ENCODE peak calls at places on chromosome 16, in seven cellular contexts. K, X, H, S, B, W and D are unnamed samples.
A peak's percentile ranks its signal among the peaks of the same experiment; 100 is the strongest.

GRCh38 chr16:64780445-64780844 is 341.4 kb downstream of the CDH11 start:
- DNase-seq in K (no peak), X (no peak), H (no peak), S (no peak), B (no peak), W (no peak), D (no peak)

GRCh38 chr16:76741623-76742022 is 449.4 kb upstream of the MON1B start:
- DNase-seq in K (no peak), X (no peak), H (no peak), S (no peak), B (no peak), W (no peak), D (no peak)

GRCh38 chr16:81445143-81445922 is 725 bp downstream of the CMIP start:
- DNase-seq in K (no peak), X (peak; percentile 68), H (no peak), S (no peak), B (peak; percentile 78), W (no peak), D (peak; percentile 54)

GRCh38 chr16:52515068-52515671 is 31.8 kb downstream of the TOX3 start:
- DNase-seq in K (no peak), X (no peak), H (no peak), S (no peak), B (no peak), W (no peak), D (peak; percentile 6)

GRCh38 chr16:28311413-28311812 is 19.1 kb downstream of the SBK1 start:
- DNase-seq in K (no peak), X (no peak), H (no peak), S (no peak), B (no peak), W (no peak), D (no peak)

GRCh38 chr16:49458656-49459445 is 85.2 kb downstream of the C16orf78 start:
- DNase-seq in K (no peak), X (no peak), H (no peak), S (no peak), B (no peak), W (no peak), D (no peak)

GRCh38 chr16:12539185-12539929 is 264.3 kb downstream of the CPPED1 start:
- DNase-seq in K (no peak), X (peak; percentile 34), H (no peak), S (peak; percentile 87), B (no peak), W (no peak), D (no peak)

GRCh38 chr16:68289621-68290329 is 21.0 kb downstream of the SLC7A6OS start:
- DNase-seq in K (no peak), X (peak; percentile 87), H (no peak), S (peak; percentile 77), B (no peak), W (no peak), D (no peak)

GRCh38 chr16:53666816-53667415 is 36.7 kb downstream of the RPGRIP1L start:
- DNase-seq in K (no peak), X (no peak), H (no peak), S (no peak), B (no peak), W (peak; percentile 17), D (no peak)

GRCh38 chr16:11743308-11744074 is 834 bp upstream of the TXNDC11 start:
- DNase-seq in K (no peak), X (peak; percentile 59), H (peak; percentile 50), S (no peak), B (peak; percentile 17), W (peak; percentile 98), D (peak; percentile 30)

GRCh38 chr16:17072104-17072503 is 398.7 kb downstream of the XYLT1 start:
- DNase-seq in K (no peak), X (no peak), H (no peak), S (no peak), B (no peak), W (no peak), D (no peak)
- TF ChIP-seq JUND in K (no peak), X (no peak), H (no peak), S (no peak), B (no peak), W (no peak), D (no peak)

DNA sequence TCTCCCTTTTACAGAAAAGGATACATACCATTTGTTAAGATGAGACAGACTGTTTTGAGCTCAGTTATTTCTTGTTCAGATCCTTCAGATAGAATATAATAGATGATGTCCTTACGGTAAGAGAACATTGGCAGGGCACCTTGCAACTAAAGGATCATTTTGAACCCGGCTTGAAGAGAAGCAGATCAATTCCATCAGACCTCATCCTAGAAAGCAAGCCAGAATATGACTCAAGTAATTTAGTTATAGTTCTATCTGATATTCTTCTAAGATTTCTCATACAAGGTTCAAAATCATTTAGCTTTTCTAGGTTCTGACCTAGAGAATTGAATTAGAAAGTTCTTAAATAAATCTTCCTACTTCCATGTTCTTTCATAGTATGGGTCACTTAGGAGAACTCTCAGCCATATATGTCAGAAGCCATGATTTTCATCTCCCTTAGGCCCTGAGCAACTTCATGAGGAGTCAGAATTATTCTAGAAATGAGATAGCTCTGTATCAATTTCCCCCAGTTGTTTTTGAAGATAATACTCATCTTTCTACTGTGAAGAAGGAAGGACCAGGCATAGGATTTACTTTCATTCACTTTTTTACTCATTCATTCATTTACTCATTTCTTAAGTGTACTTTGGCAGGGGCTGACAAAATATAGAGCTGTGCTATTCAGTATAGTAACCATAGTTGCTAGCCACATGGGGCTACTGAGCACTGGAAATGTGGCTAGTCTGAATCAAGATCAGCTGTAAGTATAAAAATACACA is 2.5 kb upstream of the CMTM1 start:
- DNase-seq in K (no peak), X (no peak), H (no peak), S (no peak), B (no peak), W (no peak), D (no peak)
- TF ChIP-seq JUND in K (no peak), X (no peak), H (no peak), S (no peak), B (peak; percentile 16), W (no peak), D (no peak)

GRCh38 chr16:54699656-54700055 is 231.0 kb upstream of the IRX5 start:
- DNase-seq in K (no peak), X (no peak), H (no peak), S (no peak), B (no peak), W (no peak), D (no peak)
- TF ChIP-seq JUND in K (no peak), X (no peak), H (no peak), S (no peak), B (no peak), W (no peak), D (no peak)

DNA sequence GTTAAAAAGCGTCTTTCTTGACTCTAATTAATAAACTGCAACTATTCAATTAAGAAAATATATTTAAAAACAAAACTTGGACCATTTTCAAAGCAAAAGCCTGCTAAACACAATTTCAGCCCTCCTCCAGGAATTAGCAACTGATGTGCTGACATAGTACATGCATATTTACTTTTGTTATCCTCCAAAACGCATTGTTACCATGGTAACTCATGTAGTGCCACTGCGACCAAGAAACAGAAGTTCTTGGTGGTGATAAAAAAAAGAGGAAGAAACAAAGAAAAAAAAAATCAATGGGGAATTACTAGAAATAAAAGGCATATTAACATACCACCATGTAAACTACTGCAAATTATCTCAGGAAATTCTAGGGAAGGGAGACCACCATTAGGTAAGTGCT is 793.4 kb upstream of the CDH8 start:
- DNase-seq in K (no peak), X (no peak), H (no peak), S (no peak), B (no peak), W (no peak), D (no peak)
- TF ChIP-seq JUND in K (no peak), X (no peak), H (no peak), S (no peak), B (no peak), W (no peak), D (no peak)

GRCh38 chr16:73094371-73094770 is 46.4 kb upstream of the ZFHX3 start:
- DNase-seq in K (no peak), X (no peak), H (no peak), S (no peak), B (no peak), W (no peak), D (no peak)

GRCh38 chr16:73095142-73095791 is 47.3 kb upstream of the ZFHX3 start:
- DNase-seq in K (no peak), X (no peak), H (no peak), S (no peak), B (peak; percentile 41), W (no peak), D (no peak)

GRCh38 chr16:73092236-73092781 is 44.4 kb upstream of the ZFHX3 start:
- DNase-seq in K (no peak), X (no peak), H (no peak), S (no peak), B (no peak), W (peak; percentile 59), D (no peak)

GRCh38 chr16:73091199-73091598 is 43.3 kb upstream of the ZFHX3 start:
- DNase-seq in K (no peak), X (no peak), H (no peak), S (no peak), B (no peak), W (no peak), D (no peak)

GRCh38 chr16:73093146-73094144 is 45.5 kb upstream of the ZFHX3 start:
- DNase-seq in K (no peak), X (no peak), H (no peak), S (no peak), B (peak; percentile 35), W (no peak), D (no peak)
- TF ChIP-seq JUND in K (no peak), X (no peak), H (no peak), S (no peak), B (no peak), W (no peak), D (no peak)

GRCh38 chr16:87499189-87499486 is 6.3 kb upstream of the ZCCHC14 start:
- DNase-seq in K (no peak), X (no peak), H (no peak), S (no peak), B (no peak), W (no peak), D (no peak)
- TF ChIP-seq JUND in K (no peak), X (no peak), H (no peak), S (no peak), B (no peak), W (no peak), D (no peak)

DNA sequence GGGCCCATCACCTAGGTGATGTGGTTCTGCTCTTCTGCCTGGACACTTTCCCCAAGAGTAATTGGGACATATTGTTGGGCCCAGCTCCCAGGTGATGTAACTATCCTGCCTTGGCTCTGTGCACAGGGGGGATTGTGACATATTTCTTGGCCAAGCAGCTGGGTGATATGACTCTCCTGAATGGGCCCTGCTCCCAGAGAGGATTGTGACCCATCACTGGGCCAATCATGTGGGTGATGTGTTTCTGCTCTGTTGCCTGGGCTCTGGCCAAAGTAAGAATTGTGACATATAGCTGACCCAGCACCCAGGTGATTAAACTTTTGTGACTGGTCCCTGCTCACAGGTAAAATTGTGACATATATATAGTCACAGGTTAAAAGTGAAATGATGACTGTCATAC is 1904.9 kb downstream of the TP53TG3F start:
- DNase-seq in K (no peak), X (no peak), H (no peak), S (no peak), B (no peak), W (no peak), D (no peak)
- TF ChIP-seq JUND in K (no peak), X (no peak), H (no peak), S (no peak), B (no peak), W (no peak), D (no peak)

GRCh38 chr16:85276741-85277140 is 164.5 kb upstream of the CIBAR2 start:
- DNase-seq in K (no peak), X (no peak), H (no peak), S (no peak), B (no peak), W (no peak), D (no peak)
- TF ChIP-seq JUND in K (no peak), X (no peak), H (no peak), S (no peak), B (no peak), W (no peak), D (no peak)